ENCODE peak calls at places on chromosome 11, in five cellular contexts. One of them, this sample, is unnamed.

GRCh38 chr11:107699371-107700348 is 12.2 kb downstream of the SLN start:
- DNase-seq in stimulated activated CD8-positive, alpha-beta memory T cell treated with anti-CD3 and anti-CD28 coated beads, Interleukin-4, amount 100 ng/mL, for 4 hours: no peak
- DNase-seq in AG04450: no peak
- DNase-seq in T-helper 1 cell: no peak
- DNase-seq in ureter: no peak
- DNase-seq in this sample: no peak

GRCh38 chr11:76783901-76784813 is 1.0 kb downstream of the TSKU start:
- DNase-seq in AG04450: no peak
- DNase-seq in stimulated activated CD8-positive, alpha-beta memory T cell treated with anti-CD3 and anti-CD28 coated beads, Interleukin-4, amount 100 ng/mL, for 4 hours: no peak
- DNase-seq in ureter: peak
- DNase-seq in T-helper 1 cell: no peak
- DNase-seq in this sample: peak

GRCh38 chr11:17719028-17719939 is at the start of gene MYOD1:
- DNase-seq in AG04450: no peak
- DNase-seq in stimulated activated CD8-positive, alpha-beta memory T cell treated with anti-CD3 and anti-CD28 coated beads, Interleukin-4, amount 100 ng/mL, for 4 hours: no peak
- DNase-seq in T-helper 1 cell: no peak
- DNase-seq in ureter: no peak
- DNase-seq in this sample: no peak

GRCh38 chr11:2301631-2302272 is at the start of the genes C11orf21 and TSPAN32:
- DNase-seq in AG04450: no peak
- DNase-seq in stimulated activated CD8-positive, alpha-beta memory T cell treated with anti-CD3 and anti-CD28 coated beads, Interleukin-4, amount 100 ng/mL, for 4 hours: peak
- DNase-seq in ureter: no peak
- DNase-seq in T-helper 1 cell: peak
- DNase-seq in this sample: no peak

GRCh38 chr11:78223320-78223954 is 34.7 kb downstream of the USP35 start:
- DNase-seq in T-helper 1 cell: no peak
- DNase-seq in ureter: no peak
- DNase-seq in AG04450: no peak
- DNase-seq in stimulated activated CD8-positive, alpha-beta memory T cell treated with anti-CD3 and anti-CD28 coated beads, Interleukin-4, amount 100 ng/mL, for 4 hours: no peak
- DNase-seq in this sample: no peak

GRCh38 chr11:104534268-104534667 is 364.0 kb downstream of the CASP12 start:
- DNase-seq in T-helper 1 cell: no peak
- DNase-seq in ureter: no peak
- DNase-seq in stimulated activated CD8-positive, alpha-beta memory T cell treated with anti-CD3 and anti-CD28 coated beads, Interleukin-4, amount 100 ng/mL, for 4 hours: no peak
- DNase-seq in AG04450: peak
- DNase-seq in this sample: no peak

GRCh38 chr11:117816151-117816741 is 8.3 kb downstream of the FXYD2 start:
- DNase-seq in T-helper 1 cell: no peak
- DNase-seq in stimulated activated CD8-positive, alpha-beta memory T cell treated with anti-CD3 and anti-CD28 coated beads, Interleukin-4, amount 100 ng/mL, for 4 hours: no peak
- DNase-seq in AG04450: peak
- DNase-seq in ureter: no peak
- DNase-seq in this sample: no peak

GRCh38 chr11:15875393-15875792 is 481.0 kb downstream of the SOX6 start:
- DNase-seq in T-helper 1 cell: no peak
- DNase-seq in AG04450: no peak
- DNase-seq in stimulated activated CD8-positive, alpha-beta memory T cell treated with anti-CD3 and anti-CD28 coated beads, Interleukin-4, amount 100 ng/mL, for 4 hours: no peak
- DNase-seq in ureter: no peak
- DNase-seq in this sample: no peak

GRCh38 chr11:10982695-10983492 is 125.0 kb upstream of the ZBED5 start:
- DNase-seq in AG04450: no peak
- DNase-seq in ureter: no peak
- DNase-seq in stimulated activated CD8-positive, alpha-beta memory T cell treated with anti-CD3 and anti-CD28 coated beads, Interleukin-4, amount 100 ng/mL, for 4 hours: no peak
- DNase-seq in T-helper 1 cell: no peak
- DNase-seq in this sample: no peak

GRCh38 chr11:27673979-27674663 is 26.1 kb downstream of the BDNF start:
- DNase-seq in T-helper 1 cell: no peak
- DNase-seq in AG04450: no peak
- DNase-seq in stimulated activated CD8-positive, alpha-beta memory T cell treated with anti-CD3 and anti-CD28 coated beads, Interleukin-4, amount 100 ng/mL, for 4 hours: no peak
- DNase-seq in ureter: no peak
- DNase-seq in this sample: no peak

GRCh38 chr11:26841818-26842457 is 120.1 kb upstream of the SLC5A12 start:
- DNase-seq in T-helper 1 cell: no peak
- DNase-seq in AG04450: no peak
- DNase-seq in stimulated activated CD8-positive, alpha-beta memory T cell treated with anti-CD3 and anti-CD28 coated beads, Interleukin-4, amount 100 ng/mL, for 4 hours: no peak
- DNase-seq in ureter: no peak
- DNase-seq in this sample: peak

GRCh38 chr11:103927535-103927934 is 108.9 kb upstream of the DDI1 start:
- DNase-seq in AG04450: no peak
- DNase-seq in stimulated activated CD8-positive, alpha-beta memory T cell treated with anti-CD3 and anti-CD28 coated beads, Interleukin-4, amount 100 ng/mL, for 4 hours: no peak
- DNase-seq in T-helper 1 cell: no peak
- DNase-seq in ureter: no peak
- DNase-seq in this sample: peak

GRCh38 chr11:102831128-102831708 is 12.2 kb downstream of the MMP3 start:
- DNase-seq in stimulated activated CD8-positive, alpha-beta memory T cell treated with anti-CD3 and anti-CD28 coated beads, Interleukin-4, amount 100 ng/mL, for 4 hours: no peak
- DNase-seq in ureter: no peak
- DNase-seq in T-helper 1 cell: no peak
- DNase-seq in AG04450: no peak
- DNase-seq in this sample: peak

GRCh38 chr11:12979928-12980689 is 29.0 kb upstream of the RASSF10 start:
- DNase-seq in stimulated activated CD8-positive, alpha-beta memory T cell treated with anti-CD3 and anti-CD28 coated beads, Interleukin-4, amount 100 ng/mL, for 4 hours: no peak
- DNase-seq in ureter: no peak
- DNase-seq in AG04450: no peak
- DNase-seq in T-helper 1 cell: no peak
- DNase-seq in this sample: no peak

GRCh38 chr11:119912214-119912613 is 183.2 kb upstream of the NECTIN1 start:
- DNase-seq in ureter: no peak
- DNase-seq in stimulated activated CD8-positive, alpha-beta memory T cell treated with anti-CD3 and anti-CD28 coated beads, Interleukin-4, amount 100 ng/mL, for 4 hours: no peak
- DNase-seq in T-helper 1 cell: no peak
- DNase-seq in AG04450: no peak
- DNase-seq in this sample: no peak

GRCh38 chr11:68296344-68297051 is 15.9 kb upstream of the LRP5 start:
- DNase-seq in T-helper 1 cell: no peak
- DNase-seq in stimulated activated CD8-positive, alpha-beta memory T cell treated with anti-CD3 and anti-CD28 coated beads, Interleukin-4, amount 100 ng/mL, for 4 hours: no peak
- DNase-seq in AG04450: no peak
- DNase-seq in ureter: no peak
- DNase-seq in this sample: no peak

GRCh38 chr11:3989891-3990290 is 104.7 kb upstream of the RRM1 start:
- DNase-seq in ureter: no peak
- DNase-seq in AG04450: no peak
- DNase-seq in T-helper 1 cell: no peak
- DNase-seq in stimulated activated CD8-positive, alpha-beta memory T cell treated with anti-CD3 and anti-CD28 coated beads, Interleukin-4, amount 100 ng/mL, for 4 hours: no peak
- DNase-seq in this sample: no peak

GRCh38 chr11:76910620-76911414 is 50.1 kb downstream of the ACER3 start:
- DNase-seq in T-helper 1 cell: no peak
- DNase-seq in ureter: peak
- DNase-seq in AG04450: no peak
- DNase-seq in stimulated activated CD8-positive, alpha-beta memory T cell treated with anti-CD3 and anti-CD28 coated beads, Interleukin-4, amount 100 ng/mL, for 4 hours: no peak
- DNase-seq in this sample: no peak